ENCODE peak calls at places on chromosomes 4 and X, in five cellular contexts. One of them, this sample, is unnamed.

GRCh38 chrX:132532955-132533354 is 44.1 kb upstream of the MBNL3 start:
- DNase-seq in NCI-H460: peak; percentile 7
- DNase-seq in stimulated activated CD4-positive, alpha-beta T cell treated with anti-CD3 and anti-CD28 coated beads, Interleukin-15, amount 100 ng/mL, for 1 hour: no peak
- DNase-seq in CD4-positive, alpha-beta T cell: no peak
- DNase-seq in AG08396: no peak
- DNase-seq in this sample: no peak

GRCh38 chr4:35556387-35556786 is 687.9 kb downstream of the ARAP2 start:
- DNase-seq in NCI-H460: no peak
- DNase-seq in stimulated activated CD4-positive, alpha-beta T cell treated with anti-CD3 and anti-CD28 coated beads, Interleukin-15, amount 100 ng/mL, for 1 hour: no peak
- DNase-seq in CD4-positive, alpha-beta T cell: no peak
- DNase-seq in AG08396: no peak
- DNase-seq in this sample: no peak

GRCh38 chr4:157978680-157979361 is 194.0 kb downstream of the GASK1B start:
- DNase-seq in NCI-H460: peak; percentile 72
- DNase-seq in stimulated activated CD4-positive, alpha-beta T cell treated with anti-CD3 and anti-CD28 coated beads, Interleukin-15, amount 100 ng/mL, for 1 hour: no peak
- DNase-seq in CD4-positive, alpha-beta T cell: no peak
- DNase-seq in AG08396: peak; percentile 47
- DNase-seq in this sample: peak; percentile 18

GRCh38 chr4:102163404-102164140 is 181.7 kb downstream of the SLC39A8 start:
- DNase-seq in NCI-H460: no peak
- DNase-seq in stimulated activated CD4-positive, alpha-beta T cell treated with anti-CD3 and anti-CD28 coated beads, Interleukin-15, amount 100 ng/mL, for 1 hour: no peak
- DNase-seq in CD4-positive, alpha-beta T cell: no peak
- DNase-seq in AG08396: no peak
- DNase-seq in this sample: no peak

GRCh38 chr4:85715996-85716737 is 241.2 kb downstream of the ARHGAP24 start:
- DNase-seq in NCI-H460: no peak
- DNase-seq in stimulated activated CD4-positive, alpha-beta T cell treated with anti-CD3 and anti-CD28 coated beads, Interleukin-15, amount 100 ng/mL, for 1 hour: no peak
- DNase-seq in CD4-positive, alpha-beta T cell: no peak
- DNase-seq in AG08396: no peak
- DNase-seq in this sample: no peak

GRCh38 chrX:7334253-7334935 is 186.4 kb upstream of the PUDP start:
- DNase-seq in NCI-H460: no peak
- DNase-seq in stimulated activated CD4-positive, alpha-beta T cell treated with anti-CD3 and anti-CD28 coated beads, Interleukin-15, amount 100 ng/mL, for 1 hour: no peak
- DNase-seq in CD4-positive, alpha-beta T cell: no peak
- DNase-seq in AG08396: peak; percentile 45
- DNase-seq in this sample: no peak

GRCh38 chrX:129099206-129099605 is 424.1 kb downstream of the SMARCA1 start:
- DNase-seq in NCI-H460: no peak
- DNase-seq in stimulated activated CD4-positive, alpha-beta T cell treated with anti-CD3 and anti-CD28 coated beads, Interleukin-15, amount 100 ng/mL, for 1 hour: no peak
- DNase-seq in CD4-positive, alpha-beta T cell: no peak
- DNase-seq in AG08396: no peak
- DNase-seq in this sample: no peak

GRCh38 chrX:57368158-57368557 is 81.7 kb downstream of the FAAH2 start:
- DNase-seq in NCI-H460: no peak
- DNase-seq in stimulated activated CD4-positive, alpha-beta T cell treated with anti-CD3 and anti-CD28 coated beads, Interleukin-15, amount 100 ng/mL, for 1 hour: no peak
- DNase-seq in CD4-positive, alpha-beta T cell: no peak
- DNase-seq in AG08396: no peak
- DNase-seq in this sample: no peak

GRCh38 chrX:95505721-95506120 is 1178.9 kb upstream of the DIAPH2 start:
- DNase-seq in NCI-H460: peak; percentile 31
- DNase-seq in stimulated activated CD4-positive, alpha-beta T cell treated with anti-CD3 and anti-CD28 coated beads, Interleukin-15, amount 100 ng/mL, for 1 hour: no peak
- DNase-seq in CD4-positive, alpha-beta T cell: no peak
- DNase-seq in AG08396: no peak
- DNase-seq in this sample: no peak

GRCh38 chr4:1008840-1009646 is 2.4 kb upstream of the FGFRL1 start:
- DNase-seq in NCI-H460: no peak
- DNase-seq in stimulated activated CD4-positive, alpha-beta T cell treated with anti-CD3 and anti-CD28 coated beads, Interleukin-15, amount 100 ng/mL, for 1 hour: no peak
- DNase-seq in CD4-positive, alpha-beta T cell: peak; percentile 29
- DNase-seq in AG08396: no peak
- DNase-seq in this sample: peak; percentile 44

GRCh38 chr4:83356899-83357661 is 22.4 kb upstream of the HPSE start:
- DNase-seq in NCI-H460: peak; percentile 35
- DNase-seq in stimulated activated CD4-positive, alpha-beta T cell treated with anti-CD3 and anti-CD28 coated beads, Interleukin-15, amount 100 ng/mL, for 1 hour: no peak
- DNase-seq in CD4-positive, alpha-beta T cell: no peak
- DNase-seq in AG08396: peak; percentile 33
- DNase-seq in this sample: no peak

GRCh38 chr4:119480331-119480730 is 148.3 kb downstream of the PDE5A start:
- DNase-seq in NCI-H460: no peak
- DNase-seq in stimulated activated CD4-positive, alpha-beta T cell treated with anti-CD3 and anti-CD28 coated beads, Interleukin-15, amount 100 ng/mL, for 1 hour: no peak
- DNase-seq in CD4-positive, alpha-beta T cell: no peak
- DNase-seq in AG08396: no peak
- DNase-seq in this sample: no peak

GRCh38 chr4:48025005-48025404 is 8.4 kb downstream of the NIPAL1 start:
- DNase-seq in NCI-H460: no peak
- DNase-seq in stimulated activated CD4-positive, alpha-beta T cell treated with anti-CD3 and anti-CD28 coated beads, Interleukin-15, amount 100 ng/mL, for 1 hour: no peak
- DNase-seq in CD4-positive, alpha-beta T cell: no peak
- DNase-seq in AG08396: peak; percentile 10
- DNase-seq in this sample: no peak

This sample was measured in heart right ventricle.